ENCODE peak calls at places on chromosomes 7 and 10, in four cellular contexts. One of them, this sample, is unnamed.

GRCh38 chr7:131642429-131642828 is 86.0 kb upstream of the PODXL start:
- DNase-seq in pancreas: no peak
- DNase-seq in epithelial cell of esophagus: no peak
- DNase-seq in transverse colon: no peak
- DNase-seq in this sample: no peak

GRCh38 chr7:98870807-98871491 is 1.1 kb upstream of the TMEM130 start:
- DNase-seq in pancreas: no peak
- DNase-seq in epithelial cell of esophagus: no peak
- DNase-seq in transverse colon: no peak
- DNase-seq in this sample: no peak

GRCh38 chr10:115969591-115969990 is 303.4 kb downstream of the GFRA1 start:
- DNase-seq in pancreas: no peak
- DNase-seq in epithelial cell of esophagus: no peak
- DNase-seq in transverse colon: no peak
- DNase-seq in this sample: no peak

GRCh38 chr7:42107484-42107883 is 129.5 kb downstream of the GLI3 start:
- DNase-seq in pancreas: no peak
- DNase-seq in epithelial cell of esophagus: peak; percentile 36
- DNase-seq in transverse colon: no peak
- DNase-seq in this sample: no peak

GRCh38 chr7:35828817-35829216 is 28.0 kb downstream of the SEPTIN7 start:
- DNase-seq in pancreas: no peak
- DNase-seq in epithelial cell of esophagus: peak; percentile 78
- DNase-seq in transverse colon: no peak
- DNase-seq in this sample: no peak

GRCh38 chr7:73841689-73842247 is 548 bp downstream of the METTL27 start:
- DNase-seq in pancreas: no peak
- DNase-seq in epithelial cell of esophagus: no peak
- DNase-seq in transverse colon: peak; percentile 22
- DNase-seq in this sample: no peak

GRCh38 chr7:149277871-149278270 is 15.9 kb downstream of the ZNF783 start:
- DNase-seq in pancreas: no peak
- DNase-seq in epithelial cell of esophagus: no peak
- DNase-seq in transverse colon: no peak
- DNase-seq in this sample: no peak

GRCh38 chr10:112775347-112775746 is 174.7 kb upstream of the TCF7L2 start:
- DNase-seq in pancreas: no peak
- DNase-seq in epithelial cell of esophagus: no peak
- DNase-seq in transverse colon: no peak
- DNase-seq in this sample: no peak

GRCh38 chr10:110492069-110492782 is 5.5 kb upstream of the DUSP5 start:
- DNase-seq in pancreas: no peak
- DNase-seq in epithelial cell of esophagus: no peak
- DNase-seq in transverse colon: no peak
- DNase-seq in this sample: no peak

GRCh38 chr10:5943536-5943935 is 33.8 kb downstream of the IL15RA start:
- DNase-seq in pancreas: peak; percentile 43
- DNase-seq in epithelial cell of esophagus: no peak
- DNase-seq in transverse colon: no peak
- DNase-seq in this sample: no peak
- H3K4me3 ChIP-seq in pancreas: no peak overlapping the region
- H3K4me3 ChIP-seq in epithelial cell of esophagus: no peak overlapping the region
- H3K4me3 ChIP-seq in transverse colon: no peak overlapping the region
- H3K4me3 ChIP-seq in this sample: no peak overlapping the region

DNA sequence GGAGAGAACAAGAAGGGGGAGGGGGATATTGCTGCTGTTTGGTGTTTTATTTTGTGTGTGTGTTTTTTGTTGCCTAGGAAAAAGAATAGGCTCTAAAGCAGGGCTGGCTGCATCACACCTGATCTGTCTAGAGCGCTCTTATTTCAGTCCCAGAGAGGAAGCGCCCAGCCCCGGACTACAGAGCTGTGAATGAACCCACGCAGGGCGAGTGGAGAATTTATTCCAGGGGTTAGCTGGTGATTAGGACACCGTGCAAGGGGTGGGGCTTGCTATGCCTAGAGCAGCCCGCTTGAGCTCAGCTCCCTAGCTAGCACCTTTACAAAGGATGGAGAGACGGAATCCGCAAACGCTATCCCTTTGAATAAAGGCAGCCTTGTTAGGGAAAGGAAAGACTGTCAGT is 642 bp upstream of the FAM13C start:
- DNase-seq in pancreas: peak; percentile 21
- DNase-seq in epithelial cell of esophagus: peak; percentile 70
- DNase-seq in transverse colon: peak; percentile 60
- DNase-seq in this sample: no peak
- H3K4me3 ChIP-seq in pancreas: peak overlapping the region; percentile 50
- H3K4me3 ChIP-seq in epithelial cell of esophagus: peak overlapping the region; percentile 43
- H3K4me3 ChIP-seq in transverse colon: peak overlapping the region; percentile 48
- H3K4me3 ChIP-seq in this sample: peak overlapping the region; percentile 44

GRCh38 chr10:92688927-92689662 is 660 bp upstream of the HHEX start:
- DNase-seq in pancreas: peak; percentile 39
- DNase-seq in epithelial cell of esophagus: peak; percentile 14
- DNase-seq in transverse colon: peak; percentile 34
- DNase-seq in this sample: no peak
- H3K4me3 ChIP-seq in pancreas: peak overlapping the region; percentile 51
- H3K4me3 ChIP-seq in epithelial cell of esophagus: peak overlapping the region; percentile 37
- H3K4me3 ChIP-seq in transverse colon: peak overlapping the region; percentile 41
- H3K4me3 ChIP-seq in this sample: peak overlapping the region; percentile 80

DNA sequence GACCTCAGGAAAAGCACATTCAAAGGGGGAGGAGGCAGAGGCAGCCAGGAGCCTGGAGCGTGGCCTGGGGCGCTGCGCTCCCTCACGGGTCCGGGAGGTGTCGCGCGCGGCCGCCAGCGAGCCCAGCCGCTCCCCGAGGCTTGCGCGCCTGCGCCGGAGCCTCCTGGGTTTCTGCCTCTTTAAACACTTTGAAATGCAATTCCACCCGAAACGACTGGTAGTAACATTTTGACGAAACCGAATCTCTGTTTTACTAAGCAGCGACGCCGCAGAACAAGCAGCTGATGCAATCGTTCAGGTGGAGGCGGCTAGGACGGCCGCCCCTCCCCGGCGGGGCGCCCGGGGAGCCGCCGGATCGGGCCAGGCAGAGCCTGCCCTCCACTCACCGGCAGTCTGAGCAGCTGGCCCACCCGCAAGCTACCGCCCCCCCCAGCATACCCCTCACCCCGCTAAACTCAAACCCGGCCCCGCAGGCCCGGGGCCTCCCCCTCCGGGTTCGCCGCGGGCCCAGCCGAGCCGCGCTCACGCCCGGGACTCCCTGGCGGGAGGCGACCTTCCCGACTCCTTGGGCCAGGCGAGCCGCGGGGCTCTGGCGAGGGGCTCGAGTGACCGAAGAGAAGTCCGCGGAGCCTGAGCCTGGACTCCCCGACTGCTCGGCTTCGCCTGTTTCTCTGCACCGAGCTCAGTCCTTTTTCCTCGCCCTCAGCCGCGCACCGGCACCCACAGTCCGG is 3.3 kb downstream of the MKX start:
- DNase-seq in pancreas: peak; percentile 74
- DNase-seq in epithelial cell of esophagus: peak; percentile 69
- DNase-seq in transverse colon: peak; percentile 81
- DNase-seq in this sample: peak; percentile 57
- H3K4me3 ChIP-seq in pancreas: peak overlapping the region; percentile 61
- H3K4me3 ChIP-seq in epithelial cell of esophagus: peak overlapping the region; percentile 49
- H3K4me3 ChIP-seq in transverse colon: peak overlapping the region; percentile 54
- H3K4me3 ChIP-seq in this sample: peak overlapping the region; percentile 37

DNA sequence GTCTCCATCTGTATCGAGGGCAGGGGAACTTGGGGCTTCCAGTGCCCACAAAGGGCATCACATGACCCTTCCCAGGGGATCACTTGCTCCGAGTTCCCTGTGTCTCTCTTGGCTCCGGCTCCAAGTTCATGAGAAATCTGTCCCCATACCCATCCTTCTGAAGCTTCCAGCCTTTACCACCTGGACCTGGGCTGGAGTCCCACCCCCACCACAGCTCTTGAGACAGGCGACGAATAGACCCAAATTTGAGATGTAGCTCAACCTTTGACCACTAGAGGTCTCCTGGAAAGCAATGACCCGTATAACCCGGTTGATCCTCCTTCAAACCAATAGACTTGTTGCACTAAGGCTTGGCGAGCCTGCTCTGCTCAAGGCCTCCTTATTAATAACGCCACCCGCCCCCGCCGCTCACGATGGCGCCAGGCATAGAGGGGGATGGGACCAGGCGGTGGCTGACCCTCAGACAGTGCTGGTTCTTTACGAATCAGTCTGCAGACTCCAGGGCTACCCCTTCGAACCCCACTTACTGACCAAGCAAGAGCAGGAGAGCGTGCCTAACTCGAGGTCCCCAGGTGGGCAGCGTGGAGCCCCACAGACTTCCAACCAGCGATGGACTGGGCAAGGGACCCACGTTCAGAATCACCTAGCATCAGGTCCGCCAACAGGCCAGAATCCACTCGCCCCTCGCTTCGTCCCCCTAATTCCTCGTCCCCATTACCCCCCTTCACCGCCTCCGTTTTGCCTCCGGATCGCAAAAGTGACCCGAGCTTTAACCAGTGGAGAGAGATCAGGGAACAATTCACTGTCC is 4.4 kb upstream of the ARID5B start:
- DNase-seq in pancreas: peak; percentile 65
- DNase-seq in epithelial cell of esophagus: peak; percentile 60
- DNase-seq in transverse colon: peak; percentile 58
- DNase-seq in this sample: no peak
- H3K4me3 ChIP-seq in pancreas: peak overlapping the region; percentile 55
- H3K4me3 ChIP-seq in epithelial cell of esophagus: peak overlapping the region; percentile 41
- H3K4me3 ChIP-seq in transverse colon: no peak overlapping the region
- H3K4me3 ChIP-seq in this sample: no peak overlapping the region

DNA sequence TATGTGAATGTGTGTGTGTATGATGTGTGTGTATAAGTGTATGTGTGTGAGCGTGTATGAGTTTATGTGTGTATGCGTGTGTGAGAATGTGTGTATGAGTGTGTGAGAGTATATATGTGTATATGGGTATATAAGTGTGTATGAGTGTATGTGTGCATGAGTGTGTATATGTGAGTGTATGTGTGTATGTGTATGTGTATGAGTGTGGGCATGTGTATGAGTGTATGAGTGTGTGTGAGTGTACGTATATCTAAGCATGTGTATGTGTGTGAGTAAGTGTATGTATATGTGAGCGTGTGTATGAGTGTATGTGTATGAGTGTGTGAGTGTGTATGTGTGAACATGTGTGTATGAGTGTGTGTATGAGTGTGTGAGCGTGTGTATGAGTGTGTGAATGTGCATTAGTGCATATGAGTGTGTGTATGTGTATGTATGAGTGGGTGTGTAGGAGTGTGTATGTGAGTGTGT is 12.9 kb downstream of the SLC13A4 start:
- DNase-seq in pancreas: no peak
- DNase-seq in epithelial cell of esophagus: no peak
- DNase-seq in transverse colon: no peak
- DNase-seq in this sample: no peak
- H3K4me3 ChIP-seq in pancreas: no peak overlapping the region
- H3K4me3 ChIP-seq in epithelial cell of esophagus: no peak overlapping the region
- H3K4me3 ChIP-seq in transverse colon: no peak overlapping the region
- H3K4me3 ChIP-seq in this sample: no peak overlapping the region